ENCODE peak calls at places on chromosomes 3 and 15, in four cellular contexts. One of them, this sample, is unnamed. For H3K9me3, the result is how much of the 10 kb centered on the place peaks cover.

GRCh38 chr3:197878427-197878826 is 71.6 kb upstream of the RPL35A start:
- DNase-seq in hepatocyte: no peak
- DNase-seq in H9: no peak
- DNase-seq in vagina: no peak
- DNase-seq in this sample: no peak

GRCh38 chr3:68249265-68249664 is 594.9 kb upstream of the SUCLG2 start:
- DNase-seq in H9: no peak
- DNase-seq in vagina: no peak
- DNase-seq in hepatocyte: no peak
- DNase-seq in this sample: no peak

GRCh38 chr15:38463893-38464292 is 10.0 kb downstream of the FAM98B start:
- DNase-seq in hepatocyte: no peak
- DNase-seq in H9: no peak
- DNase-seq in vagina: no peak
- DNase-seq in this sample: no peak

GRCh38 chr3:187150599-187150998 is 11.3 kb upstream of the RPL39L start:
- DNase-seq in hepatocyte: no peak
- DNase-seq in vagina: no peak
- DNase-seq in H9: peak
- DNase-seq in this sample: peak

GRCh38 chr3:25854214-25854613 is 64.3 kb downstream of the OXSM start:
- DNase-seq in H9: no peak
- DNase-seq in vagina: no peak
- DNase-seq in hepatocyte: no peak
- DNase-seq in this sample: no peak

GRCh38 chr15:40857601-40858351 is 13.9 kb downstream of the SPINT1 start:
- DNase-seq in hepatocyte: peak
- DNase-seq in H9: peak
- DNase-seq in vagina: no peak
- DNase-seq in this sample: peak

GRCh38 chr3:128383316-128384235 is 83.1 kb downstream of the DNAJB8 start:
- DNase-seq in H9: no peak
- DNase-seq in hepatocyte: peak
- DNase-seq in vagina: no peak
- DNase-seq in this sample: no peak

GRCh38 chr3:42670670-42671069 is 14.7 kb upstream of the KLHL40 start:
- DNase-seq in vagina: no peak
- DNase-seq in hepatocyte: no peak
- DNase-seq in H9: no peak
- DNase-seq in this sample: no peak

GRCh38 chr15:86483936-86484335 is 404.3 kb downstream of the AGBL1 start:
- DNase-seq in H9: no peak
- DNase-seq in hepatocyte: no peak
- DNase-seq in vagina: no peak
- DNase-seq in this sample: no peak

GRCh38 chr3:98596902-98597500 is 3.6 kb upstream of the CPOX start:
- DNase-seq in hepatocyte: peak
- DNase-seq in H9: no peak
- DNase-seq in vagina: no peak
- DNase-seq in this sample: no peak

GRCh38 chr15:71329041-71329440 is 213.8 kb downstream of the THSD4 start:
- DNase-seq in hepatocyte: no peak
- DNase-seq in vagina: no peak
- DNase-seq in H9: no peak
- DNase-seq in this sample: no peak

GRCh38 chr15:74252291-74253080 is 16.4 kb downstream of the CCDC33 start:
- DNase-seq in vagina: no peak
- DNase-seq in H9: no peak
- DNase-seq in hepatocyte: no peak
- DNase-seq in this sample: no peak

GRCh38 chr3:126678691-126679317 is 23.9 kb upstream of the TXNRD3 start:
- DNase-seq in vagina: peak
- DNase-seq in H9: no peak
- DNase-seq in hepatocyte: no peak
- DNase-seq in this sample: no peak

GRCh38 chr15:28110416-28110975 is 11.4 kb upstream of the OCA2 start:
- DNase-seq in H9: peak
- DNase-seq in hepatocyte: no peak
- DNase-seq in vagina: peak
- DNase-seq in this sample: no peak

GRCh38 chr15:39579487-39580116 is 1.3 kb upstream of the THBS1 start:
- DNase-seq in hepatocyte: peak
- DNase-seq in vagina: no peak
- DNase-seq in H9: peak
- DNase-seq in this sample: no peak

GRCh38 chr3:55585856-55586255 is 98.8 kb upstream of the WNT5A start:
- DNase-seq in vagina: no peak
- DNase-seq in hepatocyte: no peak
- DNase-seq in H9: no peak
- DNase-seq in this sample: no peak

GRCh38 chr3:38281895-38282686 is at the start of gene SLC22A14:
- DNase-seq in vagina: no peak
- DNase-seq in hepatocyte: no peak
- DNase-seq in H9: peak
- DNase-seq in this sample: no peak

GRCh38 chr15:64987136-64987535 is 2.6 kb downstream of the SPG21 start:
- DNase-seq in H9: no peak
- DNase-seq in hepatocyte: no peak
- DNase-seq in vagina: no peak
- DNase-seq in this sample: no peak

GRCh38 chr3:172836390-172836997 is 86.0 kb downstream of the ECT2 start:
- DNase-seq in H9: no peak
- DNase-seq in hepatocyte: peak
- DNase-seq in vagina: no peak
- DNase-seq in this sample: no peak
- TF ChIP-seq CTCF in H9: peak
- TF ChIP-seq CTCF in hepatocyte: peak
- TF ChIP-seq CTCF in vagina: peak
- TF ChIP-seq CTCF in this sample: peak

DNA sequence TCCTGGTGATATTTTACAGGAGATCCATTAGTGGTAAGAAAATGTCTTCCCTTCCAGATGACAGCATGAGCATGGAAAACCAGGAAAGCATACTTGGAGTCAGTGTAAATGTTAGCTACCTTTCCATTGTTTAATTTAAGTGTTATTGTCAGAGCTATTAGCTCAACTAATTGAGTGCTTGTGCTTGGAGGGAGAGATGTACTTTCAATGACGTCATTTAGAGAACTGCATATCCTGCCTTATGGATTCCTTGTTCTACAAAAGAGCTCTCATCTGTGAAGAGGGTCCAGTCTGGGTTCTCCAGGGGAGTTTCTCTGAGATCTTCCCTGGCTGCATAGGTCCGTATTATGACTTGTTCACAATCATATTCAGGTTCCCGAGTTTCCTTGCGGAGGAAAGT is 687.2 kb downstream of the TBL1XR1 start:
- DNase-seq in H9: no peak
- DNase-seq in hepatocyte: no peak
- DNase-seq in vagina: no peak
- DNase-seq in this sample: no peak
- H3K9me3 ChIP-seq in H9: under half
- H3K9me3 ChIP-seq in hepatocyte: under half
- H3K9me3 ChIP-seq in vagina: under half
- H3K9me3 ChIP-seq in this sample: under half

GRCh38 chr15:29268706-29269484 is 727 bp downstream of the NSMCE3 start:
- DNase-seq in vagina: no peak
- DNase-seq in H9: peak
- DNase-seq in hepatocyte: peak
- DNase-seq in this sample: peak
- H3K27ac ChIP-seq in vagina: peak
- H3K27ac ChIP-seq in H9: no peak
- H3K27ac ChIP-seq in hepatocyte: peak
- H3K27ac ChIP-seq in this sample: peak

DNA sequence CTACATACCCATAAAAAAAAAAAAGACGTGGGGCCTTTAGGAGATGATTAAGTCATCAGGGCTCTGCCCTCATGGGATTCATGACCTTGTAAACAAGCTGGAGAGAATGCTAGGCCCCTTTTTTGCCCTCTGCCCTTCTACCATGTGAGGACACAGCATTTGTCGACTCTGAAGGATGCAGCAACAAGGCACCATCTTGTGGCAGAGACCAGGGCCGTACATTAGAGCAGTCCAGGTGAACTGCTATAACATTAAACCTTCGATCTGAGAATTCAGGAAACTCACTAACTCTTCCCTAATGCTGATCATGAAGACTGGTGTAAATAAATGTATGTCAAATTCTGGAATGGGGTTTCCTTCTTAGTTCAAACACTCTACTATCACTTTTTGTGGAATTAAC is 30.7 kb upstream of the SIAH2 start:
- DNase-seq in vagina: no peak
- DNase-seq in hepatocyte: no peak
- DNase-seq in H9: no peak
- DNase-seq in this sample: no peak
- TF ChIP-seq CTCF in vagina: no peak
- TF ChIP-seq CTCF in hepatocyte: no peak
- TF ChIP-seq CTCF in H9: no peak
- TF ChIP-seq CTCF in this sample: no peak

This sample was measured in CD4-positive, alpha-beta T cell.